ENCODE peak calls at places on chromosomes 16 and 17, in four cellular contexts. E is activated naive CD8-positive, alpha-beta T cell treated with anti-CD3 and anti-CD28 coated beads for 36 hours; U is SK-N-DZ; Y is GDM1. Q is an unnamed sample.
A peak's percentile ranks its signal among the peaks of the same experiment; 100 is the strongest.

GRCh38 chr17:79730769-79731483 is at the start of gene ENPP7:
- DNase-seq in Y (no peak), U (no peak), E (no peak), Q (no peak)

GRCh38 chr16:13992322-13992721 is 72.4 kb downstream of the ERCC4 start:
- DNase-seq in U (no peak), E (no peak), Y (no peak), Q (no peak)

GRCh38 chr17:78379134-78379497 is 667 bp downstream of the PGS1 start:
- DNase-seq in E (no peak), Y (no peak), U (no peak), Q (no peak)

GRCh38 chr17:82832881-82833475 is 6.8 kb downstream of the ZNF750 start:
- DNase-seq in U (no peak), E (no peak), Y (no peak), Q (no peak)

GRCh38 chr17:47847341-47848197 is 3.4 kb downstream of the SP6 start:
- DNase-seq in U (peak; percentile 40), Y (no peak), E (peak; percentile 36), Q (no peak)

GRCh38 chr17:15274017-15274416 is 8.9 kb upstream of the PMP22 start:
- DNase-seq in Y (no peak), E (no peak), U (no peak), Q (no peak)

GRCh38 chr17:549197-550040 is 165.2 kb downstream of the VPS53 start:
- DNase-seq in Y (no peak), E (no peak), U (no peak), Q (no peak)

GRCh38 chr16:74652249-74652648 is 14.4 kb downstream of the RFWD3 start:
- DNase-seq in U (no peak), E (no peak), Y (no peak), Q (peak; percentile 68)

GRCh38 chr17:46976626-46977270 is 2.3 kb downstream of the RPRML start:
- DNase-seq in E (no peak), U (no peak), Y (no peak), Q (no peak)

GRCh38 chr16:50626868-50627267 is 54.2 kb downstream of the SNX20 start:
- DNase-seq in Y (no peak), E (no peak), U (no peak), Q (no peak)

GRCh38 chr17:57365420-57365819 is 109.1 kb downstream of the MSI2 start:
- DNase-seq in E (no peak), U (no peak), Y (no peak), Q (peak; percentile 23)

GRCh38 chr17:64064331-64064730 is 43.9 kb upstream of the ICAM2 start:
- DNase-seq in E (no peak), Y (no peak), U (no peak), Q (no peak)